ENCODE peak calls at places on chromosomes 1 and 21, in seven cellular contexts. I is H1, X is K562, G is NT2/D1, S is GM12878, P is HCT116, T is SK-N-SH. E is an unnamed sample.

GRCh38 chr1:5599541-5599940 is 392.7 kb downstream of the NPHP4 start:
- DNase-seq in G (no peak), P (no peak), I (no peak), S (no peak), X (no peak), T (no peak), E (no peak)

GRCh38 chr1:222387020-222387816 is 160.7 kb downstream of the HHIPL2 start:
- DNase-seq in X (peak), I (peak), T (peak), P (peak), S (no peak), G (peak), E (peak)

GRCh38 chr1:1069711-1070676 is 4.1 kb downstream of the RNF223 start:
- DNase-seq in I (no peak), X (peak), T (no peak), S (no peak), P (no peak), G (no peak), E (peak)

GRCh38 chr1:54163051-54163450 is 10.3 kb upstream of the CDCP2 start:
- DNase-seq in G (no peak), S (no peak), P (no peak), T (no peak), X (peak), I (no peak), E (no peak)

GRCh38 chr1:20174937-20175666 is 10.8 kb upstream of the UBXN10 start:
- DNase-seq in I (no peak), P (no peak), T (no peak), S (no peak), G (no peak), X (no peak), E (no peak)

GRCh38 chr1:178494569-178494971 is 2.2 kb downstream of the CLEC20A start:
- DNase-seq in S (no peak), X (no peak), P (no peak), T (no peak), I (peak), G (no peak), E (no peak)

GRCh38 chr21:18705971-18706370 is 302.4 kb upstream of the TMPRSS15 start:
- DNase-seq in T (no peak), P (no peak), S (no peak), G (no peak), X (no peak), I (no peak), E (no peak)

GRCh38 chr1:117930484-117930883 is 945 bp downstream of the WDR3 start:
- DNase-seq in S (no peak), G (no peak), T (peak), X (peak), P (no peak), I (no peak), E (no peak)

GRCh38 chr1:18174016-18174415 is 66.4 kb downstream of the IGSF21 start:
- DNase-seq in P (no peak), I (no peak), S (no peak), G (no peak), T (no peak), X (no peak), E (no peak)

GRCh38 chr1:111218947-111219346 is 8.6 kb upstream of the CHI3L2 start:
- DNase-seq in G (no peak), S (no peak), T (no peak), P (no peak), I (no peak), X (no peak), E (no peak)

GRCh38 chr1:156655904-156656516 is 14.1 kb downstream of the BCAN start:
- DNase-seq in X (no peak), T (no peak), I (no peak), P (no peak), S (no peak), G (no peak), E (no peak)

GRCh38 chr1:31214316-31215082 is 25.2 kb downstream of the NKAIN1 start:
- DNase-seq in S (no peak), G (no peak), X (peak), P (no peak), T (no peak), I (peak), E (peak)

GRCh38 chr1:187326554-187326953 is 497.8 kb downstream of the PLA2G4A start:
- DNase-seq in G (no peak), X (no peak), P (no peak), S (no peak), T (no peak), I (no peak), E (no peak)

GRCh38 chr1:63935148-63935547 is 161.3 kb downstream of the ROR1 start:
- DNase-seq in P (no peak), X (no peak), T (peak), S (no peak), I (no peak), G (no peak), E (no peak)

GRCh38 chr21:31660134-31660565 is 657 bp downstream of the SOD1 start:
- DNase-seq in G (no peak), T (no peak), I (no peak), P (no peak), X (no peak), S (no peak), E (no peak)

GRCh38 chr1:156420209-156421061 is 51.4 kb downstream of the RHBG start:
- DNase-seq in P (no peak), T (peak), G (no peak), X (no peak), I (peak), S (no peak), E (no peak)

GRCh38 chr1:20194770-20195463 is 8.6 kb upstream of the PLA2G2C start:
- DNase-seq in S (peak), X (peak), G (no peak), I (peak), P (peak), T (peak), E (peak)

GRCh38 chr1:115679141-115679611 is 37.4 kb downstream of the VANGL1 start:
- DNase-seq in X (peak), P (no peak), G (no peak), S (no peak), I (no peak), T (no peak), E (no peak)

GRCh38 chr1:101175886-101176285 is 60.9 kb upstream of the S1PR1 start:
- DNase-seq in S (no peak), G (no peak), X (no peak), I (no peak), T (no peak), P (no peak), E (no peak)

DNA sequence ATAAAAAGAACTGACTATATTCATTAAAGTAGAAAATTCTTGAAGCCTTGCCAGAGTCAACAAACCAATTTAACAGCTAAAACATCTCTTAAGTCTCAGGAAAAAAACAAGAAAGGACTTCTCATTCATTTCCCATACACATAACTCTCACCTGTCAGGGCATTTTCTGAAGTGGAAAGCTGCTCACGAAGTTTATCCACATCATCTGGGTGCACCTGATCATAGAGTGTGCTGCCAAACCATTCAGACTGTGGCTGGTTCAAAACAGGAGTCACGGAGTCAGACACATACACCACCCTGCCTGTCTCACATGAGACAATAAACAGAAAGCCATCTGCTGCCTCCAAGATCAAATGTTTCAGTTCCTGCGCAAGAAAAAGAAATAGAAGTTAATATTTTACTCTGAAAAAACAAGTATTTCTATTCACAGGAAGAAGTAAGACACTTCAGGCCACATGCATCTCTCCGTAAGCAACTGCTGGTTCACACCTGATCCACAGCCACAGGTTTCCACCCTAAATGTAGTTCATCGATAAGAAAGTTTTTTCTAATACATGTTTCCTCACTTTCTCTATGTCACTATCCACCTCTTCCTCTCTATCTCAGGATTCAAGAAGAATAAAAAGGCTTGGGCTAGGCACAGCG is 28.2 kb upstream of the CTSK start:
- DNase-seq in I (no peak), S (peak), G (no peak), P (no peak), X (no peak), T (no peak), E (no peak)
- TF ChIP-seq YY1 in I (no peak), S (no peak), G (no peak), P (no peak), X (no peak), T (no peak), E (no peak)

GRCh38 chr1:37147906-37148305 is 113.6 kb upstream of the GRIK3 start:
- DNase-seq in T (no peak), G (no peak), S (no peak), P (no peak), X (no peak), I (no peak), E (no peak)

GRCh38 chr1:37146071-37146470 is 111.8 kb upstream of the GRIK3 start:
- DNase-seq in I (no peak), S (no peak), P (no peak), X (no peak), G (no peak), T (no peak), E (no peak)

GRCh38 chr1:37149296-37149695 is 115.0 kb upstream of the GRIK3 start:
- DNase-seq in P (no peak), T (no peak), X (no peak), S (no peak), I (no peak), G (no peak), E (no peak)

GRCh38 chr1:37147397-37147831 is 113.1 kb upstream of the GRIK3 start:
- DNase-seq in P (no peak), X (no peak), S (no peak), G (no peak), I (no peak), T (no peak), E (no peak)

GRCh38 chr1:37143818-37144217 is 109.5 kb upstream of the GRIK3 start:
- DNase-seq in X (peak), G (no peak), I (no peak), T (no peak), S (no peak), P (no peak), E (no peak)
- TF ChIP-seq YY1 in X (no peak), G (no peak), I (no peak), T (no peak), S (no peak), P (no peak), E (no peak)

GRCh38 chr1:33010946-33011731 is 25.5 kb downstream of the AK2 start:
- DNase-seq in T (no peak), P (no peak), G (no peak), S (no peak), X (no peak), I (no peak), E (no peak)
- TF ChIP-seq YY1 in T (no peak), P (no peak), G (no peak), S (no peak), X (no peak), I (no peak), E (no peak)

GRCh38 chr1:234710381-234710780 is 100.4 kb upstream of the IRF2BP2 start:
- DNase-seq in I (no peak), X (no peak), T (no peak), G (no peak), S (no peak), P (no peak), E (no peak)

GRCh38 chr1:234708700-234709395 is 98.9 kb upstream of the IRF2BP2 start:
- DNase-seq in T (no peak), G (no peak), P (no peak), S (no peak), X (no peak), I (no peak), E (no peak)

GRCh38 chr1:234711400-234711799 is 101.4 kb upstream of the IRF2BP2 start:
- DNase-seq in P (no peak), S (no peak), G (no peak), I (no peak), X (no peak), T (no peak), E (no peak)

GRCh38 chr1:234710936-234711335 is 101.0 kb upstream of the IRF2BP2 start:
- DNase-seq in S (no peak), X (no peak), G (no peak), T (no peak), I (no peak), P (no peak), E (no peak)

DNA sequence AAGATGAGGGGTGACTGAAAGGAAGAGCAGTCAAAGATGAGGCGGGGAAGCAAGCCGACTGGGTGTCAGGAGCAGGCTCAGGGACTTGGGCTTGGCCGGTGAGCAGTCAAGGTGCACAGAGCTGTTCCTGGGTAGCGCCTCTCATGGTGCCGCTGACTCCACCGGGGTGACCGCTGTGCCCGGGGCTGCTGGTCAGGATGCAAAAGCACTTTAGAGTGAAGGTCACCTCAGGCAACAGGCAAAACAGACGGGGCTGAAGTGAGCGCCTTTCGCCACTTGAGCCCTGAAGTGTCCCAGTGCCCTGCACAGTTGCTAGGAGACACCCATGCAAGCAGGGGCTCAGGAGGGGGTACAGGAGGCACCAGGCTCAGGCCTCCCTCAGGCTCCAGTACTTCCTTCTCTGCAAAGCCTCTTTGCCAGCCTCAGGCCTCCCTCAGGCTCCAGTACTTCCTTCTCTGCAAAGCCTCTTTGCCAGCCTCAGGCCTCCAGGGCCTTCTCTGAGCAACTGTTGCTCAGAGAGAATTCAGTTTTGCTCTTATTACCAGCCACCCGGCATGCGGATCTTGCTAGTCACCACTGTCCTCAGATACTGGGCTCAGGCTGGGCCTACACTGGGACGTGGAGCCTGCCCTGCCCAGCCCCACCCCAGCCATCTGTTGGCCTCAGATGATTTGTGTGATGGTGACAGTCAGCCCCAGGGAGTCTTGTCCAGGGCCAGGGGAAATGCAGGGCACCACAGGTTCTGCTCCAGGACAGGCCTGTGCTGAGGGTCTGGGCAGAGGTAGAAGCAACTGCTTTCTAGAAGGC is 99.7 kb upstream of the IRF2BP2 start:
- DNase-seq in T (no peak), P (no peak), S (no peak), I (no peak), G (no peak), X (peak), E (no peak)
- TF ChIP-seq YY1 in T (no peak), P (no peak), S (no peak), I (no peak), G (no peak), X (no peak), E (no peak)

GRCh38 chr1:212072047-212072446 is 36.5 kb downstream of the DTL start:
- DNase-seq in T (no peak), S (no peak), I (no peak), G (no peak), X (no peak), P (no peak), E (no peak)

GRCh38 chr1:212067790-212068189 is 32.2 kb downstream of the DTL start:
- DNase-seq in X (no peak), P (no peak), I (no peak), S (no peak), T (no peak), G (no peak), E (no peak)

GRCh38 chr1:212073490-212073889 is 37.9 kb downstream of the DTL start:
- DNase-seq in T (no peak), X (no peak), P (no peak), G (no peak), I (no peak), S (no peak), E (no peak)

GRCh38 chr1:212074313-212074712 is 38.8 kb downstream of the DTL start:
- DNase-seq in X (no peak), T (no peak), S (no peak), G (no peak), P (no peak), I (no peak), E (no peak)

DNA sequence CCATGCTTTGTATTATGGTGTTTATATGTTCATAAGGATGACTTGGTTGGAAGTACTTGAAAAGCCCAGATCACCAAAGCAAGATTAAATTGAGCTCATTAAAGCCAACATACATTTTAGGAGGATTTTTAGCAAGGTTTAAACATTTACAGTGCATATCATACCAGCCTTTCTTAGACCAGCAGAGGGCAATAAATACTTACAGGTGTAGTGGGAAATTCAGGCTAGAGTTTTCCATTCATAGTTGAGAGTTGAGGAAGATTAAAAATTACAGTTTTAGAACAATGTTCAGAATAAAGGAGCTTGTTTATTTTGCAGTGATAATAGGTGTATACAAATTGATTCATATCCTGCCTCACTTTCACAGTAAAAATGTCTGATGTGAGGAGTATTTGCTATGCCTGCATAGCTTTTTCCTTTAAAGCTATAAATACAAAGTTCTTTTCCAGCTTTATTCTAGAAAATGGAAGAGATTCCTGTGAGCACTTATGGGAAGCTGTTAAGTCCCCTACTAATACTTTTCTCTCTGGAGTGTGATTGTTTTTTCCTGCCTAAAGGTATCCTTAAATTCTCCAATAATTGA is 35.3 kb downstream of the DTL start:
- DNase-seq in X (peak), G (no peak), I (no peak), P (peak), T (peak), S (no peak), E (peak)
- TF ChIP-seq YY1 in X (no peak), G (no peak), I (no peak), P (no peak), T (no peak), S (no peak), E (no peak)

DNA sequence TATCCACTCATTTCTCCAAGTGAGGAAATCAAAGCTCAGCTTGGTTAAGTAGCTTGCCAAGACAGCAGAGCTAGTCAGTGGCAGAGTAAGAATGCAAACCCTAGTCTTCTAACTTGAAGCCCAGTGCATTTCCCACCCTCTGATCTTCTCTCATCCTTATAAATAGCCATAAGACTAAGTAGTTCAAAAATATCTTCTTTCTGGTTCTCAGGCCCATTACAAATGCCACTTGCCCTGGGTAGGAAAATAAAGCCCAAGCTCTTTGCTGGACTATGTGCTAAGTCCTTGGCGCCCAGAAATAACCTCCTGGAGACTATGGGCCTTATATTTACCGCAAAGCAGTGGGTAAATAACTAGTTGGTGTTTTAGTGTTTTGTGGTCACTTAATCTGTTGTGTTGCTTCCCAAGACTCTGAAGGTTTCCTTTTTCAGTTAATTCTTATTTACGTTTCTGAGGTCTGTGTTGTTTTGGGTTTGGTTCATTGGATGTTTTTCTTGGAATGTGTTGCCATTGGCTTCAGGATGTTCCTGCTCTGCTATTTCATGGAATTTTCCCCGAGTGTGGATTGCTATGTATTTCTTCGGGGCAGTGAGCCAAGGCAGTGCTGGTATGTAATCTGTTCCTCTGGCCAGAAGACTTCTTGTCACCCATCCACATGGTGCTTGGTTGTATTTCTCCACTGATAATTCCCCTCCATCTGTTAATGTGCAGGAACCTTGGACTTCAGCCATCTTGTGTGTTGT is 505.6 kb downstream of the PLPP3 start:
- DNase-seq in X (no peak), S (no peak), T (no peak), P (no peak), I (no peak), G (no peak), E (no peak)
- TF ChIP-seq YY1 in X (no peak), S (no peak), T (no peak), P (no peak), I (no peak), G (no peak), E (no peak)

GRCh38 chr1:78536427-78536826 is 45.7 kb downstream of the PTGFR start:
- DNase-seq in X (no peak), P (no peak), I (no peak), G (no peak), S (no peak), T (no peak), E (no peak)
- TF ChIP-seq YY1 in X (no peak), P (no peak), I (no peak), G (no peak), S (no peak), T (no peak), E (no peak)